ENCODE peak calls at places on chromosome 11, in eight cellular contexts. U is neural progenitor cell, J is HCT116, O is GM23338, V is OCI-LY7, L is MM.1S, B is GM23248, C is PC-3. Q is an unnamed sample. For H3K36me3, the result is how much of the 10 kb centered on the place peaks cover.

GRCh38 chr11:109241988-109242387 is 180.0 kb upstream of the C11orf87 start:
- DNase-seq in U (no peak), J (no peak), O (peak), V (no peak), L (no peak), B (peak), C (no peak), Q (no peak)

GRCh38 chr11:93542753-93543246 is 391 bp downstream of the SMCO4 start:
- DNase-seq in U (no peak), J (no peak), O (no peak), V (no peak), L (peak), B (peak), C (no peak), Q (no peak)

GRCh38 chr11:69383372-69383771 is 89.4 kb downstream of the MYEOV start:
- DNase-seq in U (no peak), J (no peak), O (no peak), V (no peak), L (no peak), B (no peak), C (no peak), Q (no peak)

GRCh38 chr11:97454988-97455387 is 1065.2 kb downstream of the JRKL start:
- DNase-seq in U (peak), J (no peak), O (peak), V (no peak), L (peak), B (peak), C (peak), Q (peak)

GRCh38 chr11:75639752-75640151 is 29.1 kb downstream of the MAP6 start:
- DNase-seq in U (peak), J (no peak), O (no peak), V (no peak), L (no peak), B (peak), C (no peak), Q (peak)

GRCh38 chr11:9825315-9825714 is 161.4 kb downstream of the SWAP70 start:
- DNase-seq in U (no peak), J (no peak), O (no peak), V (no peak), L (no peak), B (peak), C (peak), Q (no peak)

GRCh38 chr11:74443071-74443864 is 24.1 kb downstream of the KCNE3 start:
- DNase-seq in U (peak), J (peak), O (peak), V (no peak), L (no peak), B (no peak), C (peak), Q (peak)

GRCh38 chr11:6297831-6298230 is 22.5 kb downstream of the CAVIN3 start:
- DNase-seq in U (no peak), J (no peak), O (no peak), V (peak), L (no peak), B (peak), C (peak), Q (no peak)

GRCh38 chr11:34302046-34302921 is 55.5 kb downstream of the ABTB2 start:
- DNase-seq in U (no peak), J (peak), O (no peak), V (no peak), L (no peak), B (peak), C (peak), Q (no peak)

GRCh38 chr11:92765965-92766371 is 203.5 kb upstream of the MTNR1B start:
- DNase-seq in U (peak), J (no peak), O (peak), V (no peak), L (no peak), B (peak), C (no peak), Q (no peak)

DNA sequence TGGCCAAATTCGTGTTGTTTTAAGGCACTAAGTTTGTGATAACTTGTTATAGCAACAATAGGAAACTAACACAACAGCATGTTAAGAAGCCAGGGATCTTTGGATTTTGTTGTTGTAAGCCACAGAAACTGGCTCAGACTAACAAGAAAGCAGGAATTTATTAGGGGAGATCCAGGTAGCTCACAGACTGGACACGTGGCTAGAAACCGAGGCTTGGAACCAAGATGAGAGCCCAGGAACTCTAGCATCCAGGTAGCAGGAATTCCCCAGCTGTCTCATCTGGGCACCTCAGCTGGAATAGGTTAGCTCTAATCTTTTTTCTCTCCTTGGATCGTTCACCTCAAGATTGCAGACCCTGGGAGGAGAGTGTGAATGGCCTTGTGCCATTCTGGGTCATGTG is 24.9 kb downstream of the POLA2 start:
- DNase-seq in U (no peak), J (no peak), O (no peak), V (no peak), L (no peak), B (no peak), C (no peak), Q (no peak)
- H3K36me3 ChIP-seq in U (under half), J (half or more), O (under half), V (half or more), L (under half), B (under half), C (half or more), Q (under half)

DNA sequence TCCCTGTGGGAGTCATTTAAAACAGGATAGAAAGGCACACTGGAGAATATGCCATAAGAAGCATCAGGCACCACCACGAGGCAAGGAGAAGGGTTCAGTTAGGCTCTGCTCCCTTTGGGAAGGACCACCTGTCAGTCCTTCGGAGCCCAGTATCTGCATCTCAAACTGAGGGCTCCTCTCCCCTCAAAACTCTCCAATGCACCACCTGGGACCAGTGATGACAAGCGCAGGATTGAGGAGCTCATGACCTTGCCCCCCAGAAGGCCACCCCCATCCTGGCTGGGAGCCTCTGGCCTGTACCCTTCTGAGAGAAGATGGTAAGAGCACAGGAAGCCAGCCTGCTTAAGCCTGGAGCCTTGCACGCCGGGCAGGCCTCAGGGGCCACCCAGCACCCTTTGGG is 39.4 kb downstream of the OPCML start:
- DNase-seq in U (no peak), J (no peak), O (no peak), V (no peak), L (no peak), B (no peak), C (no peak), Q (no peak)
- TF ChIP-seq EZH2phosphoT487 in U (no peak), J (no peak), O (no peak), V (no peak), L (no peak), B (no peak), C (no peak), Q (no peak)

GRCh38 chr11:47149781-47150180 is 26.9 kb downstream of the ARFGAP2 start:
- DNase-seq in U (no peak), J (no peak), O (no peak), V (no peak), L (no peak), B (no peak), C (no peak), Q (no peak)

GRCh38 chr11:47152126-47152952 is 24.3 kb downstream of the ARFGAP2 start:
- DNase-seq in U (no peak), J (no peak), O (no peak), V (peak), L (no peak), B (no peak), C (no peak), Q (no peak)

GRCh38 chr11:47147250-47147649 is 29.4 kb downstream of the ARFGAP2 start:
- DNase-seq in U (no peak), J (no peak), O (peak), V (no peak), L (no peak), B (no peak), C (no peak), Q (no peak)

GRCh38 chr11:47148274-47148673 is 28.4 kb downstream of the ARFGAP2 start:
- DNase-seq in U (no peak), J (no peak), O (no peak), V (no peak), L (no peak), B (no peak), C (no peak), Q (no peak)

GRCh38 chr11:47148903-47149535 is 27.7 kb downstream of the ARFGAP2 start:
- DNase-seq in U (no peak), J (no peak), O (no peak), V (no peak), L (no peak), B (peak), C (no peak), Q (no peak)
- H3K27ac ChIP-seq in U (no peak), J (no peak), O (no peak), V (peak), L (no peak), B (no peak), C (no peak), Q (no peak)

GRCh38 chr11:2110521-2110920 is 28.7 kb downstream of the IGF2 start:
- DNase-seq in U (no peak), J (no peak), O (no peak), V (no peak), L (no peak), B (no peak), C (no peak), Q (no peak)

GRCh38 chr11:2115308-2115707 is 23.9 kb downstream of the IGF2 start:
- DNase-seq in U (no peak), J (no peak), O (no peak), V (no peak), L (no peak), B (no peak), C (no peak), Q (no peak)

GRCh38 chr11:2114430-2115241 is 24.6 kb downstream of the IGF2 start:
- DNase-seq in U (no peak), J (no peak), O (no peak), V (no peak), L (no peak), B (no peak), C (no peak), Q (no peak)

GRCh38 chr11:2116680-2117079 is 22.5 kb downstream of the IGF2 start:
- DNase-seq in U (no peak), J (no peak), O (no peak), V (no peak), L (no peak), B (no peak), C (no peak), Q (no peak)

GRCh38 chr11:2113776-2114175 is 25.4 kb downstream of the IGF2 start:
- DNase-seq in U (no peak), J (no peak), O (no peak), V (no peak), L (no peak), B (no peak), C (no peak), Q (no peak)
- H3K36me3 ChIP-seq in U (under half), J (under half), O (under half), V (under half), L (under half), B (under half), C (under half), Q (under half)

GRCh38 chr11:43541993-43542392 is 138.5 kb upstream of the HSD17B12 start:
- DNase-seq in U (no peak), J (no peak), O (no peak), V (no peak), L (no peak), B (peak), C (no peak), Q (no peak)
- TF ChIP-seq EZH2phosphoT487 in U (no peak), J (no peak), O (no peak), V (no peak), L (no peak), B (no peak), C (no peak), Q (no peak)

DNA sequence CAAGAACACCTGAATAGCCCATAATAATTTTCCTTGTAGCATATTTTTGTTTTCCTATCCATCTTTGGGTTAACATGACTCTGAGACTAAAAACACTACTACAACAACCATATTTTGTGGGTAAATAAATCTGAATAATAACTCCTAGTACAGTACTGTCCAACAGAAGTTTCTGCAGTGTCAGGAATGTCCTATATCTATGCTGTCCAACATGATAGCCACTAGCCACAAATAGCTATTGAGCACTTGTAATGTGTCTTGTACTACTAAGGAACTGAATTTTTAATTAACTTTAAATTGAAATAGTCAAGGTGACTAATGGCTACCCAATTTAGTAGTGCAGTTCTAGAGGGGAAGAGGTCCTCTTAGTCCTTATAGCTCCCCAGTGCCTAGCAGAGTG is 135.6 kb downstream of the CADM1 start:
- DNase-seq in U (no peak), J (no peak), O (no peak), V (no peak), L (no peak), B (no peak), C (no peak), Q (no peak)
- H3K27ac ChIP-seq in U (no peak), J (no peak), O (no peak), V (no peak), L (no peak), B (no peak), C (no peak), Q (no peak)

DNA sequence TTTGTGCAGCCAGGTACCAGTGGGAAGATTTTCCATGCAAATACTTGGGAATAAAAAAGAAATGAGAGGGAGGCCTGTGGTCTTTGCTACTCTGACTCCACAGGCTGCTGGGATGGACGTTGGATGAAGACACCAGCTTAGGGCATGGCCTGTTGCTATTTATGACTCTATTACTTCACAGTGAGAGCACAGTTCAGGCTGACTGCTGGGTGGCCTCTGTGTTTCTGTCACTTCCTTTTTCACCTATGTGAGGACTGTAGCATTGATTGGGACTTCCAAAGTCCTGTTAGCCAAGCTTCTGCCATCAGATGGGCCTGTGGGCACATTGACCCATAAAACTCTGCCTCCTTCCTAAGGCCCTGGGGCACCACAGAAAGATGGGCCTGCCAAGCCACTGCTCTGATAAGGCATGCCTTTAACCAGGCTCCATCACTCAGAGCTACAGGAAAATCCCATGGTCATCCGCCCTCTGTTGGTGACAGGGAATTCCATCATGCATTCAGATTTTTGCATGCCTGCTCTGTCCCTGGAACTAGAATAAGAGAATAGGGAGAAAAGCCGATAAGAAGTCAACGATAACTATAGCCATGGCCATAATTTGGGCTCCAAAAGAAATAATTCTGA is 64.6 kb downstream of the KCNJ1 start:
- DNase-seq in U (peak), J (peak), O (peak), V (peak), L (no peak), B (peak), C (peak), Q (peak)
- H3K36me3 ChIP-seq in U (under half), J (under half), O (under half), V (half or more), L (under half), B (under half), C (under half), Q (under half)

DNA sequence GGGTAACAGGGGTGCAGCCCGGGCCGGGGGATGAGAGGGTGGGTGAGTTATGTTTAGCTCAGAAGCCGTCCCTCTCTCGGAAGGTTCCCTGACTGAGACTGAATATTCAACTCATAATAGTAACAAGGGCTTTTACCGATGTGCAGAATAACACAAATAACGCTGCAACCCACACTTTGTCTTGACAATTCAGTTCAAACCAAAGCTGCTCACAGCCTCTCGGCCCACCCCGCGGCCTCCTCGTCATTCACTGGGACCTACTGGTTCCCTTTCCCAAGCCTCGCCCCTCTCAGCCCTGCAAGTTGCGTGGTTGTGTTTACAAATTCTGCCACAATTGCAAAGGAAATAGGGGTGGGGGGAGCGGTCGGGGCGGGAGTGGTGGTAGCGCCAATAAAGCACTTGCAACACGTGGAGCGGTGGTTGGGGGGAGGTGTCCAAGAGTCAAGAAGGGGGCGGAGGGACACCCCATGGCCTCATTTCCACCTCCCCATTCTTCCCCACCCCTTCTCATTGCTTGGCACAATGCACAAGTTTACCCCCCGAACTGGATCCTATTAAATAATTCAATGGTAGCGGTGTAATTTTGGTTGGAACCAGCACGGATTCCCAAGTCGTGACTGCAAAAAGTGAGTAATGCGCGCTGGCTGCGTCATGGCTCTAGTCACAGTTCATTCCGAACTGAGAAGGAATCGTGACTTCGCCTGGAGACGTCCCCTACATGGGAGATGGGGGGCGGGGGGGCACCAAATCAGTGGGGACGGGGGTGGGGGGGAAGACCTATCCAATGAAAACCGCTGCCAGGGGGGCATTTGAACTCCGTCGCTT is 102.0 kb upstream of the HSD17B12 start:
- DNase-seq in U (no peak), J (no peak), O (peak), V (no peak), L (no peak), B (peak), C (peak), Q (no peak)
- TF ChIP-seq EZH2phosphoT487 in U (no peak), J (no peak), O (no peak), V (no peak), L (no peak), B (no peak), C (no peak), Q (peak)

DNA sequence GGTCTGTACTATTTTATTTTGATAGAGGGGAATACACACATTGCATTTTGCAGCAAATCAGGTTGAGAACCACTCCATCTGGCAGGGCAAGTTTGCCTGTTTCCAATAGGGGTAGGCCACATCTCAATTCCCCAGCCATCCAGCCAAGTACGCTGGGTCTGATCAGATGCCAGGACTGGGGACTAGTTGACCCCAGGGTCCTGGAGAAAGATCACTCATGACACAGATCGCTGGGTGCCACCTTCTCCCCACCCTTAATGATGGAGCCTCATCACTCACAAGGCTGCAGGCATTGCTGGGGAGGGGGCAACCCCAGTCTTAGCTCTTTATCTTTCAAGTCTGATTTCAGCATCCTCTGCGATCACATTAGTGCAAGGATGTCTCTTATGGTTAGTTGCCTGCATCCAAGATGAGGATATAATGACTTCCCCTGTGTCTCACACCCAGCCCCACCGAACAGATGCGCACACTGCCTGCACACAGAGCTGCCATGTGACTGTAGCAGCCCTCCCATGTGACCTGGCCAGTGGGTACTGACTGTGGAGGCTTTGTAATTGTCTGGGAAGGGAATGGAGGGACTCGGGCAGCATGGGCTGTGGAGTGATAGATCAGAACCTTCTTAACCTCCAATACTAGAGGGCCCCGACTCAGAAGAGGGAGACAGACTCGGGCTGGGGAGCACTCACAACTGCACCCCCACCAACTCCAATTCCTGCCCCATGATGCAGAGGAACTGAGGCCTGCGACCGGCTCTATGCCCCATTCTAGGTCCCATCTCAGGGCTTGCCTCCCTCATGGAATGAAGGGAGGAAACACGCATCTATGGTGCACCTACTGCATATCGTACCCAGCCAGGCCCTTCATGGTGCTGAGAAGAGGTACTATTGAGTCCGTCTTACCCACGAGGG is 155.8 kb downstream of the DSCAML1 start:
- DNase-seq in U (no peak), J (no peak), O (no peak), V (no peak), L (no peak), B (no peak), C (no peak), Q (no peak)
- H3K27ac ChIP-seq in U (no peak), J (no peak), O (no peak), V (no peak), L (no peak), B (no peak), C (no peak), Q (no peak)